ENCODE peak calls at places on chromosome 5, in five cellular contexts. One of them, this sample, is unnamed.

GRCh38 chr5:69341520-69342161 is 9.0 kb upstream of the CCDC125 start:
- DNase-seq in AG04449: no peak
- DNase-seq in body of pancreas: no peak
- DNase-seq in psoas muscle: no peak
- DNase-seq in type B pancreatic cell: no peak
- DNase-seq in this sample: no peak

GRCh38 chr5:155508673-155509072 is 495.1 kb downstream of the KIF4B start:
- DNase-seq in AG04449: no peak
- DNase-seq in body of pancreas: no peak
- DNase-seq in psoas muscle: no peak
- DNase-seq in type B pancreatic cell: no peak
- DNase-seq in this sample: no peak

GRCh38 chr5:135895474-135896006 is at the start of gene IL9:
- DNase-seq in AG04449: no peak
- DNase-seq in body of pancreas: no peak
- DNase-seq in psoas muscle: no peak
- DNase-seq in type B pancreatic cell: no peak
- DNase-seq in this sample: no peak

GRCh38 chr5:165055476-165055875 is 1550.1 kb downstream of the MAT2B start:
- DNase-seq in AG04449: no peak
- DNase-seq in body of pancreas: no peak
- DNase-seq in psoas muscle: no peak
- DNase-seq in type B pancreatic cell: no peak
- DNase-seq in this sample: no peak

GRCh38 chr5:113274836-113275414 is 159.9 kb downstream of the TSSK1B start:
- DNase-seq in AG04449: no peak
- DNase-seq in body of pancreas: no peak
- DNase-seq in psoas muscle: no peak
- DNase-seq in type B pancreatic cell: no peak
- DNase-seq in this sample: no peak

GRCh38 chr5:100855295-100855694 is 47.8 kb downstream of the ST8SIA4 start:
- DNase-seq in AG04449: no peak
- DNase-seq in body of pancreas: no peak
- DNase-seq in psoas muscle: no peak
- DNase-seq in type B pancreatic cell: no peak
- DNase-seq in this sample: no peak

GRCh38 chr5:149130932-149131273 is 10.4 kb upstream of the ABLIM3 start:
- DNase-seq in AG04449: no peak
- DNase-seq in body of pancreas: no peak
- DNase-seq in psoas muscle: no peak
- DNase-seq in type B pancreatic cell: no peak
- DNase-seq in this sample: no peak

GRCh38 chr5:75281716-75282465 is 45.2 kb upstream of the ANKRD31 start:
- DNase-seq in AG04449: no peak
- DNase-seq in body of pancreas: no peak
- DNase-seq in psoas muscle: no peak
- DNase-seq in type B pancreatic cell: no peak
- DNase-seq in this sample: no peak

GRCh38 chr5:14738050-14738449 is 73.5 kb downstream of the OTULIN start:
- DNase-seq in AG04449: no peak
- DNase-seq in body of pancreas: no peak
- DNase-seq in psoas muscle: no peak
- DNase-seq in type B pancreatic cell: no peak
- DNase-seq in this sample: no peak

GRCh38 chr5:11851402-11851801 is 52.8 kb downstream of the CTNND2 start:
- DNase-seq in AG04449: no peak
- DNase-seq in body of pancreas: no peak
- DNase-seq in psoas muscle: no peak
- DNase-seq in type B pancreatic cell: no peak
- DNase-seq in this sample: no peak

GRCh38 chr5:78899922-78900362 is 85.2 kb downstream of the ARSB start:
- DNase-seq in AG04449: no peak
- DNase-seq in body of pancreas: peak; percentile 76
- DNase-seq in psoas muscle: no peak
- DNase-seq in type B pancreatic cell: no peak
- DNase-seq in this sample: no peak

GRCh38 chr5:149002761-149003689 is 59.8 kb downstream of the SH3TC2 start:
- DNase-seq in AG04449: no peak
- DNase-seq in body of pancreas: no peak
- DNase-seq in psoas muscle: no peak
- DNase-seq in type B pancreatic cell: no peak
- DNase-seq in this sample: no peak

GRCh38 chr5:170545313-170545712 is 41.5 kb downstream of the KCNIP1 start:
- DNase-seq in AG04449: no peak
- DNase-seq in body of pancreas: no peak
- DNase-seq in psoas muscle: no peak
- DNase-seq in type B pancreatic cell: no peak
- DNase-seq in this sample: no peak

GRCh38 chr5:101260857-101261256 is 357.8 kb upstream of the ST8SIA4 start:
- DNase-seq in AG04449: no peak
- DNase-seq in body of pancreas: no peak
- DNase-seq in psoas muscle: no peak
- DNase-seq in type B pancreatic cell: no peak
- DNase-seq in this sample: no peak

GRCh38 chr5:75734913-75735789 is 17.9 kb upstream of the POC5 start:
- DNase-seq in AG04449: no peak
- DNase-seq in body of pancreas: peak; percentile 61
- DNase-seq in psoas muscle: no peak
- DNase-seq in type B pancreatic cell: no peak
- DNase-seq in this sample: no peak

GRCh38 chr5:74801941-74802340 is 34.9 kb downstream of the NSA2 start:
- DNase-seq in AG04449: no peak
- DNase-seq in body of pancreas: no peak
- DNase-seq in psoas muscle: no peak
- DNase-seq in type B pancreatic cell: no peak
- DNase-seq in this sample: no peak

GRCh38 chr5:170161069-170161468 is 55.4 kb downstream of the FOXI1 start:
- DNase-seq in AG04449: no peak
- DNase-seq in body of pancreas: no peak
- DNase-seq in psoas muscle: no peak
- DNase-seq in type B pancreatic cell: no peak
- DNase-seq in this sample: no peak

GRCh38 chr5:36526537-36526936 is 79.9 kb upstream of the SLC1A3 start:
- DNase-seq in AG04449: no peak
- DNase-seq in body of pancreas: no peak
- DNase-seq in psoas muscle: no peak
- DNase-seq in type B pancreatic cell: no peak
- DNase-seq in this sample: no peak

GRCh38 chr5:132457371-132458225 is 33.0 kb downstream of the IRF1 start:
- DNase-seq in AG04449: no peak
- DNase-seq in body of pancreas: no peak
- DNase-seq in psoas muscle: peak; percentile 78
- DNase-seq in type B pancreatic cell: no peak
- DNase-seq in this sample: peak; percentile 35

GRCh38 chr5:40121236-40121635 is 558.5 kb upstream of the PTGER4 start:
- DNase-seq in AG04449: no peak
- DNase-seq in body of pancreas: no peak
- DNase-seq in psoas muscle: no peak
- DNase-seq in type B pancreatic cell: no peak
- DNase-seq in this sample: no peak

GRCh38 chr5:32687167-32687831 is 23.8 kb upstream of the NPR3 start:
- DNase-seq in AG04449: no peak
- DNase-seq in body of pancreas: peak; percentile 74
- DNase-seq in psoas muscle: no peak
- DNase-seq in type B pancreatic cell: no peak
- DNase-seq in this sample: no peak

GRCh38 chr5:32692066-32692746 is 18.9 kb upstream of the NPR3 start:
- DNase-seq in AG04449: peak; percentile 73
- DNase-seq in body of pancreas: no peak
- DNase-seq in psoas muscle: no peak
- DNase-seq in type B pancreatic cell: no peak
- DNase-seq in this sample: no peak

GRCh38 chr5:32684261-32684660 is 26.9 kb upstream of the NPR3 start:
- DNase-seq in AG04449: no peak
- DNase-seq in body of pancreas: no peak
- DNase-seq in psoas muscle: no peak
- DNase-seq in type B pancreatic cell: no peak
- DNase-seq in this sample: no peak

DNA sequence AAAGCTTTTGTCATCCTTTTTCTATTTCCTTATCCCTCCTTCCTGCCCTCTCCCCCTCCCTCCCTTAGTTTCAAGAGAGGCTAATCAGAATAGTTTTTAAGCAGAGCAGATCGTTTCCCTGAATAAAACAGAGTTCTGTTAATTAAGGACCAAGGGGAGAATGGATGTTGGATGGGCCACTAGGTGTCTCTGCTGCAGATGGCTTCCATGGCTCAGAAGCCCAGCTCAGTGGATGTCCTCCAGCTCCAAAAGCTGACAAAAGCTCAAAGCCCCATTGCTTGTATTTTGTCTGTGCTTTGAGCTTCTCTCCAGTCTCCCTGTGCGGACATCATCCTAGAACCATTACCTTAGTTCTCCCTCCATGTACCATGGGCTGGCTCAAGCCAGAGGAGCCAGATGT is 21.0 kb upstream of the NPR3 start:
- DNase-seq in AG04449: no peak
- DNase-seq in body of pancreas: no peak
- DNase-seq in psoas muscle: no peak
- DNase-seq in type B pancreatic cell: no peak
- DNase-seq in this sample: no peak
- TF ChIP-seq CTCF in AG04449: peak; percentile 16
- TF ChIP-seq CTCF in body of pancreas: no peak
- TF ChIP-seq CTCF in psoas muscle: peak; percentile 7
- TF ChIP-seq CTCF in type B pancreatic cell: no peak
- TF ChIP-seq CTCF in this sample: peak; percentile 48

GRCh38 chr5:157651011-157651611 is 1.1 kb downstream of the SOX30 start:
- DNase-seq in AG04449: no peak
- DNase-seq in body of pancreas: no peak
- DNase-seq in psoas muscle: no peak
- DNase-seq in type B pancreatic cell: no peak
- DNase-seq in this sample: no peak

GRCh38 chr5:157652377-157652692 is at the start of gene SOX30:
- DNase-seq in AG04449: no peak
- DNase-seq in body of pancreas: no peak
- DNase-seq in psoas muscle: no peak
- DNase-seq in type B pancreatic cell: no peak
- DNase-seq in this sample: no peak

GRCh38 chr5:157649091-157649490 is 3.1 kb downstream of the SOX30 start:
- DNase-seq in AG04449: no peak
- DNase-seq in body of pancreas: no peak
- DNase-seq in psoas muscle: no peak
- DNase-seq in type B pancreatic cell: no peak
- DNase-seq in this sample: no peak

GRCh38 chr5:157648275-157648990 is 3.8 kb downstream of the SOX30 start:
- DNase-seq in AG04449: no peak
- DNase-seq in body of pancreas: no peak
- DNase-seq in psoas muscle: no peak
- DNase-seq in type B pancreatic cell: no peak
- DNase-seq in this sample: no peak

GRCh38 chr5:157651623-157652376 is 438 bp downstream of the SOX30 start:
- DNase-seq in AG04449: no peak
- DNase-seq in body of pancreas: peak; percentile 48
- DNase-seq in psoas muscle: peak; percentile 54
- DNase-seq in type B pancreatic cell: no peak
- DNase-seq in this sample: no peak
- TF ChIP-seq CTCF in AG04449: peak; percentile 44
- TF ChIP-seq CTCF in body of pancreas: no peak
- TF ChIP-seq CTCF in psoas muscle: no peak
- TF ChIP-seq CTCF in type B pancreatic cell: no peak
- TF ChIP-seq CTCF in this sample: no peak

DNA sequence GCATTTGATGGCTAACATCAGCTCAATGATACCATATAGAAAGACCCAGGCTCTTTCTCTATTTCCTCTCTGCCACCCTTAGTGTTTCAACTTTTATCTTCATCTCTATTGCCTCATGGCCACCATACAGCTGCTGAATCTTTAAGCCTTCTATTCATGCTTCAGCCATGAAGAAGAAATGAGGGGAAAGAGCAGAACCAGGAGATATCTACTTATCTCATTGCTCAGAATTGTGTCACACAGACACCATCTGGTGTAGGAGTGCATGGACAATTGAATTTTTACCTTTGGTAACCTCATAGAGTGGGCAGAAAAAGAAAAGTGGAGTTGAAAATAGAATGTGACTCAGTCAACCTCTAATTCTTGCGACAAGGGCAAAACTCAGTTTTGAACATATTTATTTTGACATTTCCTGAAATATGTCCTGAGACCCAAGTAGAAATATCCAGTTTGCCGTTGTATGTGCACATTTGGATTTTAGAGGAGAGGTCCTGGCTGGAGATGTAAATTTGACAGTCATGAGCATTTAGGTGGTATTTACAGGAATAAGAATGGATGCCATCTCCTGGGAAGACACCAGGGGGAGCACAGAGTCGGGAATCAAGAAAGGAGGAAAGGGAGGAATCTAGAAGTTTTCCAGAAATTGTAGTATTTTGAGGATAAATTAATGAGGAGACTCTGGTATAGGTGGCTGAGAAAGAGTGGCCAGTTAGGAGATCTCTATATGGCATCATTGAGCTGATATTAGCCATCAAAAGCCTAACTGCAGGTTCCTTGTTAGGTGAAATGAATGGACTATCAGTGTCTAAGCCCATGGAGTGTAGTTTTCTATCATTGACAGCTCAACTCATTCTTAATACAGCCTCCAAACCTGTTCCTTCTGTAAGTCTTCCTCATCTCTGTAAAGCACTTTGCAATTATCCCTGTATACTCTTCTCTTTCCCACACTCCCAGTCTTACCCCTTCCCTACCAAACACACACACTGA is 7.0 kb downstream of the GAPT start:
- DNase-seq in AG04449: no peak
- DNase-seq in body of pancreas: peak; percentile 59
- DNase-seq in psoas muscle: no peak
- DNase-seq in type B pancreatic cell: no peak
- DNase-seq in this sample: no peak
- TF ChIP-seq CTCF in AG04449: peak; percentile 75
- TF ChIP-seq CTCF in body of pancreas: peak; percentile 81
- TF ChIP-seq CTCF in psoas muscle: peak; percentile 58
- TF ChIP-seq CTCF in type B pancreatic cell: peak; percentile 84
- TF ChIP-seq CTCF in this sample: peak; percentile 86

GRCh38 chr5:30102185-30102584 is 1091.3 kb upstream of the CDH6 start:
- DNase-seq in AG04449: no peak
- DNase-seq in body of pancreas: no peak
- DNase-seq in psoas muscle: no peak
- DNase-seq in type B pancreatic cell: no peak
- DNase-seq in this sample: no peak
- TF ChIP-seq CTCF in AG04449: no peak
- TF ChIP-seq CTCF in body of pancreas: no peak
- TF ChIP-seq CTCF in psoas muscle: no peak
- TF ChIP-seq CTCF in type B pancreatic cell: no peak
- TF ChIP-seq CTCF in this sample: no peak